ENCODE peak calls at places on chromosome 6, in four cellular contexts. One of them, this sample, is unnamed.

GRCh38 chr6:34610819-34611477 is 54.8 kb upstream of the SPDEF start:
- DNase-seq in activated T-cell treated with anti-CD3 and anti-CD28 coated beads for 1 hour: no peak
- DNase-seq in upper lobe of right lung: no peak
- DNase-seq in MV-4-11: peak; percentile 27
- DNase-seq in this sample: no peak

GRCh38 chr6:12148841-12149240 is 136.7 kb downstream of the HIVEP1 start:
- DNase-seq in MV-4-11: no peak
- DNase-seq in activated T-cell treated with anti-CD3 and anti-CD28 coated beads for 1 hour: no peak
- DNase-seq in upper lobe of right lung: no peak
- DNase-seq in this sample: no peak

GRCh38 chr6:72826744-72827438 is 205.0 kb downstream of the KCNQ5 start:
- DNase-seq in MV-4-11: no peak
- DNase-seq in activated T-cell treated with anti-CD3 and anti-CD28 coated beads for 1 hour: no peak
- DNase-seq in upper lobe of right lung: no peak
- DNase-seq in this sample: no peak

GRCh38 chr6:168282985-168283685 is 36.4 kb downstream of the DACT2 start:
- DNase-seq in MV-4-11: no peak
- DNase-seq in upper lobe of right lung: no peak
- DNase-seq in activated T-cell treated with anti-CD3 and anti-CD28 coated beads for 1 hour: no peak
- DNase-seq in this sample: no peak

GRCh38 chr6:20265842-20266241 is 53.6 kb upstream of the MBOAT1 start:
- DNase-seq in MV-4-11: no peak
- DNase-seq in activated T-cell treated with anti-CD3 and anti-CD28 coated beads for 1 hour: no peak
- DNase-seq in upper lobe of right lung: no peak
- DNase-seq in this sample: no peak

GRCh38 chr6:108798672-108799355 is 49.4 kb upstream of the ARMC2 start:
- DNase-seq in activated T-cell treated with anti-CD3 and anti-CD28 coated beads for 1 hour: peak; percentile 30
- DNase-seq in upper lobe of right lung: no peak
- DNase-seq in MV-4-11: no peak
- DNase-seq in this sample: no peak

GRCh38 chr6:88529726-88530125 is 363.6 kb upstream of the CNR1 start:
- DNase-seq in activated T-cell treated with anti-CD3 and anti-CD28 coated beads for 1 hour: no peak
- DNase-seq in MV-4-11: no peak
- DNase-seq in upper lobe of right lung: no peak
- DNase-seq in this sample: no peak

GRCh38 chr6:118100763-118101162 is 193.7 kb downstream of the SLC35F1 start:
- DNase-seq in MV-4-11: no peak
- DNase-seq in activated T-cell treated with anti-CD3 and anti-CD28 coated beads for 1 hour: no peak
- DNase-seq in upper lobe of right lung: no peak
- DNase-seq in this sample: no peak

GRCh38 chr6:37007340-37008043 is 2.0 kb downstream of the FGD2 start:
- DNase-seq in MV-4-11: peak; percentile 94
- DNase-seq in activated T-cell treated with anti-CD3 and anti-CD28 coated beads for 1 hour: no peak
- DNase-seq in upper lobe of right lung: peak; percentile 65
- DNase-seq in this sample: peak; percentile 48

GRCh38 chr6:76453270-76453669 is 380.8 kb upstream of the IMPG1 start:
- DNase-seq in activated T-cell treated with anti-CD3 and anti-CD28 coated beads for 1 hour: no peak
- DNase-seq in MV-4-11: no peak
- DNase-seq in upper lobe of right lung: no peak
- DNase-seq in this sample: no peak

GRCh38 chr6:6661684-6662083 is 73.2 kb downstream of the LY86 start:
- DNase-seq in MV-4-11: peak; percentile 91
- DNase-seq in upper lobe of right lung: no peak
- DNase-seq in activated T-cell treated with anti-CD3 and anti-CD28 coated beads for 1 hour: no peak
- DNase-seq in this sample: no peak

GRCh38 chr6:2432258-2432657 is 186.9 kb upstream of the GMDS start:
- DNase-seq in MV-4-11: no peak
- DNase-seq in upper lobe of right lung: no peak
- DNase-seq in activated T-cell treated with anti-CD3 and anti-CD28 coated beads for 1 hour: no peak
- DNase-seq in this sample: no peak

GRCh38 chr6:154653853-154654252 is 79.4 kb upstream of the SCAF8 start:
- DNase-seq in upper lobe of right lung: no peak
- DNase-seq in MV-4-11: no peak
- DNase-seq in activated T-cell treated with anti-CD3 and anti-CD28 coated beads for 1 hour: no peak
- DNase-seq in this sample: no peak

GRCh38 chr6:154872605-154873004 is 122.5 kb upstream of the TIAM2 start:
- DNase-seq in upper lobe of right lung: no peak
- DNase-seq in activated T-cell treated with anti-CD3 and anti-CD28 coated beads for 1 hour: no peak
- DNase-seq in MV-4-11: no peak
- DNase-seq in this sample: no peak